ENCODE peak calls at places on chromosome 7, in eight cellular contexts. L is stomach, N is H1, H is sigmoid colon, Y is K562, J is esophagus muscularis mucosa, P is A549, B is suprapubic skin. W is an unnamed sample.

GRCh38 chr7:134462337-134462925 is 3.5 kb upstream of the AKR1B1 start:
- DNase-seq in P (peak; percentile 70), J (no peak), N (no peak), B (no peak), L (no peak), Y (no peak), H (no peak), W (no peak)

GRCh38 chr7:77327932-77328628 is 88.1 kb downstream of the GSAP start:
- DNase-seq in H (peak; percentile 68), N (no peak), J (no peak), Y (no peak), P (no peak), L (no peak), B (no peak), W (no peak)

GRCh38 chr7:157458254-157458633 is 121.4 kb downstream of the DNAJB6 start:
- DNase-seq in J (no peak), Y (no peak), P (no peak), L (peak; percentile 4), N (no peak), H (no peak), B (no peak), W (no peak)

GRCh38 chr7:95478139-95479037 is 7.4 kb upstream of the ASB4 start:
- DNase-seq in B (no peak), Y (peak; percentile 20), H (no peak), N (no peak), L (no peak), J (no peak), P (peak; percentile 60), W (peak; percentile 30)

GRCh38 chr7:129948877-129949291 is 3.9 kb downstream of the UBE2H start:
- DNase-seq in Y (peak; percentile 92), J (peak; percentile 97), L (peak; percentile 93), H (peak; percentile 95), B (peak; percentile 92), N (peak; percentile 79), P (peak; percentile 92), W (peak; percentile 86)

GRCh38 chr7:45267262-45267661 is 109.7 kb downstream of the RAMP3 start:
- DNase-seq in N (no peak), Y (no peak), L (no peak), B (no peak), P (no peak), H (no peak), J (no peak), W (no peak)

GRCh38 chr7:26227987-26228386 is 26.4 kb downstream of the CBX3 start:
- DNase-seq in H (no peak), J (no peak), P (no peak), B (no peak), N (no peak), Y (no peak), L (no peak), W (no peak)

GRCh38 chr7:135075716-135076115 is 72.2 kb upstream of the TMEM140 start:
- DNase-seq in N (no peak), P (no peak), Y (no peak), H (no peak), J (no peak), B (no peak), L (no peak), W (no peak)

GRCh38 chr7:45089314-45089891 is 634 bp upstream of the NACAD start:
- DNase-seq in J (no peak), N (peak; percentile 97), P (peak; percentile 58), Y (peak; percentile 90), B (peak; percentile 76), H (peak; percentile 82), L (peak; percentile 61), W (peak; percentile 74)

GRCh38 chr7:41060796-41061195 is 642.1 kb downstream of the INHBA start:
- DNase-seq in B (no peak), J (no peak), L (no peak), P (no peak), N (no peak), H (no peak), Y (no peak), W (no peak)

GRCh38 chr7:3495530-3495929 is 194.5 kb downstream of the SDK1 start:
- DNase-seq in L (no peak), N (no peak), P (no peak), H (no peak), J (no peak), Y (no peak), B (no peak), W (no peak)

GRCh38 chr7:9856668-9857067 is 1117.0 kb upstream of the PHF14 start:
- DNase-seq in P (no peak), L (no peak), B (no peak), Y (no peak), N (no peak), J (no peak), H (no peak), W (no peak)

DNA sequence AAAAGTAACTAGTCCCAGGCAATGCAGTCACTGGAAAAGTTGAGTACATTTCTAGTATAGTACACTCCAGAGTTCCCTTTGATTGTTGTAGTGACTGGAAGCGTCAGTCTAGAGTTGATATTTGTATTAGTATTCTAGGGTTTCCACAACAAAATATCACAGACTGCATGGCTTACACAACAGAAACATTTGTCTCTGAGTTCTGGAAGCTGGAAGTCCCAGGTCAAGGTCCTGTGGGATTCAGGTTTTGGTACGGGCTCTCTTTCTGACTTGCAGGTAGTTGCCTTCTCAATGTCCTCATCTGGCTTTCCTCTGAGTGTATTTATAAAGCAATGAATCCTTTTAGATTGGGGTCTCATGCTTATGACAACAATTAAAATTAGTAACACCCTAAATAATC is 1119.1 kb upstream of the PHF14 start:
- DNase-seq in Y (no peak), J (no peak), N (no peak), B (no peak), L (no peak), P (no peak), H (no peak), W (no peak)
- TF ChIP-seq EP300 in Y (no peak), J (no peak), N (no peak), B (no peak), L (no peak), P (no peak), H (no peak), W (no peak)

DNA sequence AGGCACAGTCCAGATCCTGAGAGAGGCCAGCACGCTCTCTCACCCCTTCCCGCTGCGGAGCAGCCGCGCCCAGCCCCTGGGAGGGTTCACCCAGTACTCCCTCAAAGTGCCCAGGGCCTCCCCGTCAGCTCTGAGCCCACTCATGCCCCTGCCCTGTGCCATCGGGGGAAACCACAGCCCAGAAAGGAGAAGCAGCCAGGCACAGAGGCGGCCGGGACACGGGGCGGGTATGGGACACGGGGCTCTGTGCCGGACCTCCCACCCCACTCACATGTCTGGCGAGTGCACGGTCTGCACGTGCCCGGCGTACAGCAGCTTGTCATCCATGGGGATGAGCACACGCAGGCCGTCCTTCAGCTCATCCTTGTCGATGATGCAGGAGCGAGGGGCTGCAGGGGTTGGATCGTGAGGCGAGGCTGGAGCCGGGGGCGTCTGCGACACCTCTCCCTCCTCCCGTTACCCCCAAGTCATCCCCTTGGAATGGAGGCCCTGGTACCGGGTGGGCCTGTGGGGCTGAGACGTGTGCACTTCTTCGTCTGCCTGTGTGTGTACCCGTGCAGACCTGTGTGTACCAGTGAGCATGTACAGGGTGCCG is 38.2 kb downstream of the SLC29A4 start:
- DNase-seq in L (no peak), P (no peak), B (no peak), N (no peak), H (no peak), Y (no peak), J (no peak), W (no peak)
- TF ChIP-seq EP300 in L (no peak), P (no peak), B (no peak), N (no peak), H (no peak), Y (no peak), J (no peak), W (no peak)

GRCh38 chr7:85102813-85103350 is 84.0 kb downstream of the SEMA3D start:
- DNase-seq in N (no peak), H (no peak), J (no peak), P (no peak), Y (no peak), L (no peak), B (no peak), W (no peak)
- TF ChIP-seq EP300 in N (no peak), H (no peak), J (no peak), P (no peak), Y (no peak), L (no peak), B (no peak), W (no peak)

DNA sequence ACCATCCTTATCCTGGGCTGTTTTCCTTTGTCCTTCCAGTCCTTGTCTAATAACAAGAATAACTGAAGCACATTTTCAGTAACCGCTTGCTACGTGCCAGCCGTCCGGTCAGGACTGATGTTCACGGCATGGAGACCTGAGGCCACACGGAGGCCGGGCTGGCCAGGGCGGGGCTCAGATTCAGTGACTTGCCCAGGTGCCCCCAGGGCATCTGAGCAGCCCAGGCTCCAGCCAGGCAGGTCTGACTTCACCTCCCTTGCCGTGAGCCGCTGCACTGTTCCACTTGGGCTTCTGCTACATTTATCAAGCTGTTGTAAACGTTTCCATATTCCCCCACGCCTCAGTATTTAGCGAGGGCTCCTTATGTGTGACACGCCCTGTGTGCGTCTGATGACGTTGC is 43.6 kb upstream of the AP5Z1 start:
- DNase-seq in H (no peak), P (no peak), L (no peak), Y (no peak), B (no peak), N (no peak), J (no peak), W (no peak)
- TF ChIP-seq EP300 in H (no peak), P (no peak), L (no peak), Y (no peak), B (no peak), N (no peak), J (no peak), W (no peak)

GRCh38 chr7:84188811-84189405 is 5.7 kb downstream of the SEMA3A start:
- DNase-seq in J (no peak), L (no peak), N (no peak), P (no peak), B (no peak), Y (no peak), H (no peak), W (no peak)

GRCh38 chr7:84191842-84192241 is 2.7 kb downstream of the SEMA3A start:
- DNase-seq in H (no peak), N (no peak), J (no peak), P (no peak), Y (no peak), B (no peak), L (no peak), W (no peak)

GRCh38 chr7:84190016-84190705 is 4.4 kb downstream of the SEMA3A start:
- DNase-seq in L (no peak), B (no peak), H (no peak), P (no peak), J (no peak), N (no peak), Y (no peak), W (no peak)

GRCh38 chr7:84193787-84194186 is 802 bp downstream of the SEMA3A start:
- DNase-seq in J (no peak), H (no peak), P (no peak), B (no peak), N (no peak), Y (no peak), L (no peak), W (no peak)

DNA sequence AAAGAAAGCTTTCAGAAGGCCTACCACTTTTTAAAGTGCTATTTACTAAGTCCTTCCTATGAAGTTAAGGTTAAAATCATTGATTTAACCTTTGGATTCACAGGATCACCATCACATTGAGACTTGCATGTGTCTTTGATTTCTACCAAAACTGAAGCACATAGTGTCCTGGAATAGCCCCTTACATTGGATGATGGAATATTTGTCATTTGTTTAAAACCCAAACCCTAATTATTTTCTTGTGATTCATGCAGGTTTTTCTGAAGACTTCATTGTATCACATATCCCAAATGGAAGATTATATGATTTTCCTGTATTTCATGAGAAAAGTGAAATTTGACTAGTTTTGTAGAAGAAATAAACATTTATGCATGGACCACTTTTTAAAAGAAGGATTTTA is 3.3 kb downstream of the SEMA3A start:
- DNase-seq in P (no peak), L (no peak), N (no peak), Y (no peak), B (no peak), H (no peak), J (no peak), W (no peak)
- TF ChIP-seq EP300 in P (no peak), L (no peak), N (no peak), Y (no peak), B (no peak), H (no peak), J (no peak), W (no peak)